ENCODE peak calls at places on chromosomes 2 and 18, in four cellular contexts. K, T, X and N are unnamed samples. For H3K27me3, the result is how much of the 10 kb centered on the place peaks cover.

GRCh38 chr2:55901941-55902340 is 21.6 kb downstream of the EFEMP1 start:
- DNase-seq in K (no peak), T (no peak), X (no peak), N (peak)

GRCh38 chr18:49486617-49486958 is 446 bp downstream of the C18orf32 start:
- DNase-seq in K (no peak), T (no peak), X (no peak), N (no peak)

GRCh38 chr2:28296243-28296642 is 96.4 kb upstream of the FOSL2 start:
- DNase-seq in K (no peak), T (no peak), X (no peak), N (peak)

GRCh38 chr2:100394111-100394641 is 23.3 kb downstream of the CHST10 start:
- DNase-seq in K (no peak), T (no peak), X (no peak), N (no peak)

GRCh38 chr2:15989559-15989958 is 49.2 kb downstream of the MYCN start:
- DNase-seq in K (no peak), T (no peak), X (no peak), N (no peak)

GRCh38 chr2:112756207-112756606 is 8.2 kb downstream of the CKAP2L start:
- DNase-seq in K (no peak), T (no peak), X (no peak), N (no peak)

GRCh38 chr18:37317486-37317885 is 248.1 kb downstream of the CELF4 start:
- DNase-seq in K (no peak), T (no peak), X (no peak), N (no peak)

GRCh38 chr2:98458207-98458606 is 13.5 kb downstream of the INPP4A start:
- DNase-seq in K (no peak), T (no peak), X (no peak), N (no peak)

GRCh38 chr18:34795070-34795740 is 85.1 kb downstream of the DTNA start:
- DNase-seq in K (no peak), T (no peak), X (no peak), N (no peak)

GRCh38 chr2:171018522-171018921 is 89.5 kb downstream of the GORASP2 start:
- DNase-seq in K (no peak), T (no peak), X (no peak), N (no peak)

GRCh38 chr18:3124822-3125221 is 94.9 kb downstream of the MYOM1 start:
- DNase-seq in K (no peak), T (no peak), X (no peak), N (no peak)

GRCh38 chr2:33297748-33298035 is 178.8 kb upstream of the RASGRP3 start:
- DNase-seq in K (no peak), T (no peak), X (no peak), N (no peak)

GRCh38 chr18:23662309-23663263 is at the start of gene ANKRD29:
- DNase-seq in K (peak), T (peak), X (peak), N (no peak)

GRCh38 chr18:1018211-1018651 is 113.6 kb downstream of the ADCYAP1 start:
- DNase-seq in K (no peak), T (no peak), X (no peak), N (no peak)

GRCh38 chr18:55124078-55124477 is 164.8 kb upstream of the CCDC68 start:
- DNase-seq in K (no peak), T (no peak), X (no peak), N (no peak)

GRCh38 chr18:4750392-4751346 is 295.6 kb upstream of the DLGAP1 start:
- DNase-seq in K (no peak), T (no peak), X (no peak), N (no peak)

GRCh38 chr2:144357623-144358400 is 162.1 kb downstream of the ZEB2 start:
- DNase-seq in K (no peak), T (no peak), X (peak), N (peak)

GRCh38 chr2:206230060-206230890 is 44.2 kb upstream of the ZDBF2 start:
- DNase-seq in K (no peak), T (peak), X (peak), N (no peak)

GRCh38 chr2:211454684-211455083 is 898.3 kb downstream of the CPS1 start:
- DNase-seq in K (no peak), T (no peak), X (no peak), N (no peak)

GRCh38 chr2:75728614-75729419 is 18.1 kb upstream of the GCFC2 start:
- DNase-seq in K (no peak), T (no peak), X (no peak), N (no peak)

GRCh38 chr2:200592414-200593075 is 6.7 kb downstream of the AOX1 start:
- DNase-seq in K (no peak), T (peak), X (peak), N (no peak)

GRCh38 chr2:65228249-65228750 is 669 bp downstream of the ACTR2 start:
- DNase-seq in K (no peak), T (no peak), X (no peak), N (no peak)

GRCh38 chr2:174337337-174338154 is 2.8 kb downstream of the SP9 start:
- DNase-seq in K (no peak), T (peak), X (peak), N (no peak)
- H3K27me3 ChIP-seq in K (half or more), T (half or more), X (half or more), N (half or more)

GRCh38 chr18:24802439-24802838 is 342.0 kb downstream of the HRH4 start:
- DNase-seq in K (no peak), T (no peak), X (peak), N (no peak)

GRCh38 chr18:24799720-24800119 is 339.3 kb downstream of the HRH4 start:
- DNase-seq in K (no peak), T (no peak), X (no peak), N (no peak)

GRCh38 chr18:24801011-24801410 is 340.6 kb downstream of the HRH4 start:
- DNase-seq in K (no peak), T (no peak), X (no peak), N (no peak)

GRCh38 chr18:24797987-24798386 is 337.6 kb downstream of the HRH4 start:
- DNase-seq in K (no peak), T (no peak), X (no peak), N (no peak)

GRCh38 chr18:24799176-24799575 is 338.7 kb downstream of the HRH4 start:
- DNase-seq in K (no peak), T (no peak), X (no peak), N (no peak)
- TF ChIP-seq CTCF in K (no peak), T (no peak), X (no peak), N (no peak)

DNA sequence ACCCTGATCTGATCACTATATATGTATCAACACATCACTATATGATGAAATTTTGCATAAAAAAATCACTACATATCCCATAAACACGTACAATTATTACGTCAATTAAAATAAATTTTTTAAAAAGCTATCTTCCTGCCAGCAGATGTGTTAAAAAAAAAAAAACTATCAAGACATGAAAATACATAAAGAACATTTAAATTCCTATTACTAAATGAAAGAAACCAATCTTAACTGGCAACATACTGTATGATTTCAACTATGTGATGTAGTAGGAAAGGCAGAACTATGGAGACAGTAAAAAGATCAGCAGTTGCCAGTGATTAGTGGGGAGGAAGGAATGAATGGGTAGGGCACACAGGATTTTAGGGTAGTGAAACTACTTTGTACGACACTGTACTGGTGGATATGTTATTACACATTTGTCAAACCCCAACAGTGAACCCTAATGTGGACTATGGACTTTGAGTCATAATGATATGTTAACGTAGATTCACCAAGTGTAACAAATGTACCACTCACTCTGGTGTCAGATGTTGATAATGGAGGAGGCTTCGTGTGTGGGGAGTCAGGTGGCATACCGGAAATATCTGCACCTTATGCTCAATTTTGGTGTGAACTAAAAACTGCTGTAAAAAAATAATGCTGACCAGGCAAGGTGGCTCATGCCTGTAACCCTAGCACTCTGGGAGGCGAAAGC is 27.4 kb downstream of the USP34 start:
- DNase-seq in K (no peak), T (no peak), X (peak), N (no peak)
- H3K4me3 ChIP-seq in K (no peak), T (no peak), X (no peak), N (no peak)

GRCh38 chr2:71465356-71465755 is 12.0 kb downstream of the DYSF start:
- DNase-seq in K (peak), T (no peak), X (no peak), N (no peak)
- H3K27me3 ChIP-seq in K (under half), T (under half), X (half or more), N (under half)

DNA sequence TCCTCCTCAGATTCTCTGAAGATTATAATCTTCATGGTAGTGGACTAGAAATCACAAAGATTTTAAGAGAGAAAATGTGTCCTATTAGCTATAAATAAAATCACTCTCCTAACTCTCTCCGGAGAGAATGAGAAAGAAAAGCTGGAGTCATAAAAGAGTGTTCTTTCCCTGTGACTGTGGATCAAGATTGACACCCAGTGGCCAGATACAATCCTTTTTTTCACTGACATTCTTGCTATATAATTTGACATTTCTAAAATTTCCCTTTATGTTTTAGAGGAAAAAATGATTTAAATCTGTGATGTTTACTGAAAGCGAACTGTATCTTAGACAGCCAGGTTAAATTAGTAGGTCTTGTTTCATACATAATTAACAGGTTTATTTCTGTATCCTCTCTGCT is 35.4 kb upstream of the LRP2 start:
- DNase-seq in K (no peak), T (no peak), X (peak), N (no peak)
- TF ChIP-seq CTCF in K (peak), T (no peak), X (peak), N (peak)

DNA sequence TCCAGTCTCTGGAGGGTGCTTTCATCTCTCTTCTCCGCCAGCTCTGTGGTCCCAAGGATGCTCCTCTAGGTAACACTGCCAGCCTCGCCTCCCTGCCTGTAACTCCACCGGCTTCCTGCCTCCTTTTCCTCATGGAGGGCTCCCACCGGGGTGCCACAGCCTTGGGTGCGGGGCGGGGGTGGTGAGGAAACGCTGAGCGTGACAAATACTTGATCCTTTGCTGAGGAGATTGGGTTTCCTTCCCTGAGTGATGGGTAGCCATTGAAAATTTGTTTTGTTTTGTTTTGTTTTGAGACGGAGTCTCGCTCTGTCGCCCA is 25.1 kb downstream of the TIMM21 start:
- DNase-seq in K (no peak), T (no peak), X (no peak), N (no peak)
- H3K4me3 ChIP-seq in K (no peak), T (no peak), X (no peak), N (no peak)